ENCODE peak calls at places on chromosomes 5 and 9, in four cellular contexts. O, M, I and F are unnamed samples.

GRCh38 chr9:132864277-132864676 is 13.8 kb downstream of the AK8 start:
- DNase-seq in M (no peak), O (no peak), I (no peak), F (no peak)

GRCh38 chr5:68290260-68290674 is 74.7 kb downstream of the PIK3R1 start:
- DNase-seq in O (no peak), I (peak), M (peak), F (peak)

GRCh38 chr9:117464941-117465616 is 50.2 kb upstream of the ASTN2 start:
- DNase-seq in O (no peak), M (no peak), I (no peak), F (no peak)

GRCh38 chr5:113025596-113025995 is 49.0 kb downstream of the DCP2 start:
- DNase-seq in I (no peak), M (no peak), O (no peak), F (no peak)

GRCh38 chr5:62574599-62574998 is 4.0 kb upstream of the LRRC70 start:
- DNase-seq in M (no peak), I (no peak), O (no peak), F (no peak)

GRCh38 chr9:114289106-114289505 is 33.8 kb upstream of the ORM1 start:
- DNase-seq in I (no peak), M (no peak), O (no peak), F (no peak)

GRCh38 chr5:150153483-150153882 is 2.2 kb downstream of the PDGFRB start:
- DNase-seq in I (no peak), O (no peak), M (no peak), F (no peak)

GRCh38 chr5:171435908-171436307 is 16.5 kb downstream of the FGF18 start:
- DNase-seq in O (no peak), I (no peak), M (no peak), F (no peak)

GRCh38 chr5:150175536-150175935 is 9.0 kb downstream of the CDX1 start:
- DNase-seq in O (no peak), M (no peak), I (peak), F (no peak)

GRCh38 chr5:72255237-72255636 is 64.8 kb downstream of the MRPS27 start:
- DNase-seq in M (no peak), O (no peak), I (no peak), F (no peak)

GRCh38 chr9:101536938-101537337 is 3.3 kb downstream of the RNF20 start:
- DNase-seq in I (peak), O (no peak), M (no peak), F (no peak)

GRCh38 chr5:136600306-136600705 is 235.0 kb upstream of the TRPC7 start:
- DNase-seq in M (no peak), O (no peak), I (no peak), F (no peak)

GRCh38 chr9:89444212-89444611 is 53.7 kb downstream of the SEMA4D start:
- DNase-seq in O (no peak), M (no peak), I (no peak), F (no peak)

GRCh38 chr9:128160603-128160987 is 530 bp downstream of the BBLN start:
- DNase-seq in M (no peak), I (peak), O (no peak), F (no peak)

GRCh38 chr9:88590558-88591146 is 55.7 kb downstream of the NXNL2 start:
- DNase-seq in I (no peak), M (no peak), O (no peak), F (no peak)

GRCh38 chr9:22160235-22160634 is 151.1 kb upstream of the CDKN2B start:
- DNase-seq in I (no peak), O (no peak), M (no peak), F (no peak)

GRCh38 chr9:110340306-110340705 is 2.6 kb upstream of the TXNDC8 start:
- DNase-seq in I (no peak), O (no peak), M (no peak), F (no peak)

GRCh38 chr5:100792781-100793180 is 110.3 kb downstream of the ST8SIA4 start:
- DNase-seq in M (no peak), O (no peak), I (no peak), F (no peak)

GRCh38 chr9:8052991-8053390 is 253.4 kb upstream of the DMAC1 start:
- DNase-seq in O (no peak), I (no peak), M (no peak), F (no peak)

GRCh38 chr5:67222243-67223033 is 25.8 kb upstream of the CD180 start:
- DNase-seq in O (no peak), M (no peak), I (no peak), F (no peak)

GRCh38 chr9:114407889-114408288 is 20.1 kb upstream of the AKNA start:
- DNase-seq in O (no peak), I (no peak), M (no peak), F (no peak)

GRCh38 chr5:89401659-89402058 is 518.7 kb upstream of the MEF2C start:
- DNase-seq in O (no peak), I (no peak), M (no peak), F (no peak)

GRCh38 chr9:35903049-35903448 is 3.0 kb upstream of the HRCT1 start:
- DNase-seq in M (peak), O (no peak), I (peak), F (no peak)

GRCh38 chr9:108469654-108470053 is 386.1 kb downstream of the ACTL7B start:
- DNase-seq in I (peak), M (no peak), O (no peak), F (no peak)

GRCh38 chr5:52807723-52808122 is 20.0 kb downstream of the ITGA1 start:
- DNase-seq in M (no peak), O (no peak), I (no peak), F (no peak)

GRCh38 chr9:93899609-93900435 is 55.3 kb downstream of the BARX1 start:
- DNase-seq in M (no peak), O (no peak), I (no peak), F (no peak)

GRCh38 chr5:72855821-72856220 is 39.4 kb downstream of the TNPO1 start:
- DNase-seq in I (no peak), O (no peak), M (no peak), F (no peak)

GRCh38 chr9:112056986-112057385 is 118.1 kb downstream of the SUSD1 start:
- DNase-seq in I (no peak), M (no peak), O (no peak), F (no peak)

GRCh38 chr9:27206041-27206440 is 90.9 kb downstream of the EQTN start:
- DNase-seq in I (no peak), M (no peak), O (no peak), F (no peak)

GRCh38 chr5:146447734-146448380 is 724 bp downstream of the TCERG1 start:
- DNase-seq in M (no peak), I (peak), O (no peak), F (no peak)

GRCh38 chr9:79583957-79584654 is 12.3 kb downstream of the TLE4 start:
- DNase-seq in I (no peak), M (no peak), O (peak), F (peak)

GRCh38 chr5:180644825-180645608 is 4.4 kb downstream of the FLT4 start:
- DNase-seq in I (no peak), M (no peak), O (no peak), F (no peak)

GRCh38 chr5:65127181-65127901 is 354.4 kb downstream of the ADAMTS6 start:
- DNase-seq in I (peak), O (no peak), M (no peak), F (no peak)

GRCh38 chr5:154779105-154779504 is 23.9 kb downstream of the LARP1 start:
- DNase-seq in M (no peak), I (peak), O (no peak), F (peak)

GRCh38 chr5:127934791-127935256 is 148.7 kb upstream of the SLC12A2 start:
- DNase-seq in O (no peak), I (peak), M (no peak), F (peak)

GRCh38 chr9:92963831-92964606 is 16.7 kb downstream of the FGD3 start:
- DNase-seq in I (no peak), O (no peak), M (no peak), F (peak)

GRCh38 chr5:59357421-59357977 is 536.0 kb downstream of the PDE4D start:
- DNase-seq in O (no peak), M (no peak), I (no peak), F (peak)

GRCh38 chr5:174533771-174534221 is 190.6 kb upstream of the MSX2 start:
- DNase-seq in I (peak), M (no peak), O (no peak), F (no peak)

GRCh38 chr9:125387861-125388524 is 126.4 kb downstream of the GAPVD1 start:
- DNase-seq in M (no peak), O (no peak), I (no peak), F (no peak)

GRCh38 chr9:95008151-95008771 is 281.8 kb downstream of the AOPEP start:
- DNase-seq in M (peak), O (no peak), I (no peak), F (no peak)